ENCODE peak calls at places on chromosome 21, in four cellular contexts. G is iris pigment epithelial cell, Y is T follicular helper cell, X is fibroblast of lung. K is an unnamed sample.

GRCh38 chr21:42533963-42534355 is 20.3 kb downstream of the SLC37A1 start:
- DNase-seq in G (no peak), Y (no peak), X (no peak), K (no peak)

GRCh38 chr21:15992171-15992570 is 262.4 kb downstream of the USP25 start:
- DNase-seq in G (peak; percentile 60), Y (no peak), X (peak; percentile 62), K (no peak)

GRCh38 chr21:42317826-42318746 is 2.9 kb upstream of the TFF3 start:
- DNase-seq in G (no peak), Y (no peak), X (no peak), K (peak; percentile 11)

GRCh38 chr21:32611471-32611997 is 643 bp downstream of the CFAP298 start:
- DNase-seq in G (peak; percentile 29), Y (peak; percentile 9), X (no peak), K (peak; percentile 58)

GRCh38 chr21:39630191-39630591 is 17.5 kb downstream of the B3GALT5 start:
- DNase-seq in G (peak; percentile 63), Y (no peak), X (peak; percentile 44), K (no peak)

GRCh38 chr21:46357335-46357604 is 33.3 kb downstream of the PCNT start:
- DNase-seq in G (no peak), Y (no peak), X (no peak), K (no peak)

GRCh38 chr21:28436286-28436932 is 556.3 kb downstream of the LTN1 start:
- DNase-seq in G (peak; percentile 45), Y (no peak), X (peak; percentile 51), K (no peak)

GRCh38 chr21:42142598-42142997 is 71.5 kb downstream of the UMODL1 start:
- DNase-seq in G (no peak), Y (no peak), X (no peak), K (no peak)

GRCh38 chr21:28867401-28867800 is 125.3 kb downstream of the LTN1 start:
- DNase-seq in G (no peak), Y (no peak), X (peak; percentile 30), K (no peak)

GRCh38 chr21:16285646-16286223 is 556.0 kb downstream of the USP25 start:
- DNase-seq in G (no peak), Y (no peak), X (no peak), K (no peak)

GRCh38 chr21:28294046-28294445 is 698.6 kb downstream of the LTN1 start:
- DNase-seq in G (peak; percentile 83), Y (no peak), X (peak; percentile 42), K (no peak)

K was measured in activated T-cell treated with anti-CD3 and anti-CD28 coated beads, Interleukin-2, amount 50 U/mL, for 48 hours.